ENCODE peak calls at places on chromosomes 3 and 15, in four cellular contexts. L is HepG2, F is astrocyte of the spinal cord, H is foreskin fibroblast. P is an unnamed sample.

GRCh38 chr3:61569856-61570255 is 8.5 kb downstream of the PTPRG start:
- DNase-seq in L (peak), F (no peak), H (no peak), P (no peak)

GRCh38 chr15:66039117-66039860 is 170.0 kb downstream of the RAB11A start:
- DNase-seq in H (peak), L (no peak), F (no peak), P (no peak)

GRCh38 chr3:184965639-184966430 is 153.9 kb downstream of the VPS8 start:
- DNase-seq in L (no peak), H (no peak), F (no peak), P (no peak)

GRCh38 chr3:149703474-149703873 is 45.6 kb upstream of the WWTR1 start:
- DNase-seq in H (peak), L (no peak), F (no peak), P (no peak)

GRCh38 chr15:74709892-74710291 is 14.1 kb upstream of the EDC3 start:
- DNase-seq in L (no peak), F (no peak), H (no peak), P (no peak)

GRCh38 chr3:94001191-94001590 is 21.2 kb downstream of the ARL13B start:
- DNase-seq in H (no peak), F (no peak), L (no peak), P (no peak)

GRCh38 chr3:35184775-35185174 is 454.6 kb upstream of the ARPP21 start:
- DNase-seq in F (peak), H (peak), L (no peak), P (no peak)

GRCh38 chr15:100686725-100687488 is 84.5 kb downstream of the ASB7 start:
- DNase-seq in F (peak), L (no peak), H (peak), P (no peak)

GRCh38 chr15:94576889-94577533 is 345.6 kb downstream of the MCTP2 start:
- DNase-seq in H (no peak), L (peak), F (no peak), P (no peak)

GRCh38 chr3:187831125-187832051 is 86.1 kb upstream of the BCL6 start:
- DNase-seq in H (no peak), F (no peak), L (no peak), P (no peak)

GRCh38 chr3:123648696-123649405 is 64.0 kb upstream of the HACD2 start:
- DNase-seq in F (no peak), L (no peak), H (no peak), P (no peak)

GRCh38 chr3:67389176-67389575 is 265.2 kb downstream of the SUCLG2 start:
- DNase-seq in F (no peak), H (no peak), L (no peak), P (no peak)

P was measured in NCI-H774.